ENCODE peak calls at places on chromosome 3, in four cellular contexts. One of them, this sample, is unnamed.

GRCh38 chr3:46845397-46845859 is 17.8 kb downstream of the MYL3 start:
- DNase-seq in GM23338: peak
- DNase-seq in stomach: peak
- DNase-seq in suprapubic skin: peak
- DNase-seq in this sample: no peak

GRCh38 chr3:166498439-166498838 is 661.2 kb upstream of the BCHE start:
- DNase-seq in GM23338: no peak
- DNase-seq in stomach: no peak
- DNase-seq in suprapubic skin: no peak
- DNase-seq in this sample: no peak

GRCh38 chr3:87145553-87145952 is 81.6 kb upstream of the CHMP2B start:
- DNase-seq in GM23338: peak
- DNase-seq in stomach: no peak
- DNase-seq in suprapubic skin: no peak
- DNase-seq in this sample: no peak

GRCh38 chr3:90261481-90262433 is 1154.3 kb downstream of the EPHA3 start:
- DNase-seq in GM23338: no peak
- DNase-seq in stomach: no peak
- DNase-seq in suprapubic skin: no peak
- DNase-seq in this sample: no peak

GRCh38 chr3:43764471-43764870 is 73.7 kb downstream of the ABHD5 start:
- DNase-seq in GM23338: no peak
- DNase-seq in stomach: no peak
- DNase-seq in suprapubic skin: no peak
- DNase-seq in this sample: no peak

GRCh38 chr3:15805756-15806266 is 8.0 kb upstream of the ANKRD28 start:
- DNase-seq in GM23338: no peak
- DNase-seq in stomach: no peak
- DNase-seq in suprapubic skin: no peak
- DNase-seq in this sample: no peak

GRCh38 chr3:16504242-16504641 is 9.3 kb downstream of the RFTN1 start:
- DNase-seq in GM23338: no peak
- DNase-seq in stomach: no peak
- DNase-seq in suprapubic skin: no peak
- DNase-seq in this sample: no peak

GRCh38 chr3:13081603-13082360 is 8.6 kb upstream of the IQSEC1 start:
- DNase-seq in GM23338: no peak
- DNase-seq in stomach: no peak
- DNase-seq in suprapubic skin: no peak
- DNase-seq in this sample: no peak

GRCh38 chr3:62497156-62497555 is 123.8 kb upstream of the FEZF2 start:
- DNase-seq in GM23338: no peak
- DNase-seq in stomach: no peak
- DNase-seq in suprapubic skin: no peak
- DNase-seq in this sample: no peak

GRCh38 chr3:130111185-130111864 is 29.7 kb downstream of the ALG1L2 start:
- DNase-seq in GM23338: peak
- DNase-seq in stomach: peak
- DNase-seq in suprapubic skin: peak
- DNase-seq in this sample: peak
- H3K27ac ChIP-seq in GM23338: no peak
- H3K27ac ChIP-seq in stomach: peak
- H3K27ac ChIP-seq in suprapubic skin: peak
- H3K27ac ChIP-seq in this sample: peak

GRCh38 chr3:98846101-98846500 is 55.4 kb downstream of the DCBLD2 start:
- DNase-seq in GM23338: no peak
- DNase-seq in stomach: no peak
- DNase-seq in suprapubic skin: no peak
- DNase-seq in this sample: no peak

GRCh38 chr3:98839846-98840245 is 61.6 kb downstream of the DCBLD2 start:
- DNase-seq in GM23338: no peak
- DNase-seq in stomach: no peak
- DNase-seq in suprapubic skin: no peak
- DNase-seq in this sample: no peak

GRCh38 chr3:98848108-98848507 is 53.4 kb downstream of the DCBLD2 start:
- DNase-seq in GM23338: no peak
- DNase-seq in stomach: no peak
- DNase-seq in suprapubic skin: no peak
- DNase-seq in this sample: no peak

DNA sequence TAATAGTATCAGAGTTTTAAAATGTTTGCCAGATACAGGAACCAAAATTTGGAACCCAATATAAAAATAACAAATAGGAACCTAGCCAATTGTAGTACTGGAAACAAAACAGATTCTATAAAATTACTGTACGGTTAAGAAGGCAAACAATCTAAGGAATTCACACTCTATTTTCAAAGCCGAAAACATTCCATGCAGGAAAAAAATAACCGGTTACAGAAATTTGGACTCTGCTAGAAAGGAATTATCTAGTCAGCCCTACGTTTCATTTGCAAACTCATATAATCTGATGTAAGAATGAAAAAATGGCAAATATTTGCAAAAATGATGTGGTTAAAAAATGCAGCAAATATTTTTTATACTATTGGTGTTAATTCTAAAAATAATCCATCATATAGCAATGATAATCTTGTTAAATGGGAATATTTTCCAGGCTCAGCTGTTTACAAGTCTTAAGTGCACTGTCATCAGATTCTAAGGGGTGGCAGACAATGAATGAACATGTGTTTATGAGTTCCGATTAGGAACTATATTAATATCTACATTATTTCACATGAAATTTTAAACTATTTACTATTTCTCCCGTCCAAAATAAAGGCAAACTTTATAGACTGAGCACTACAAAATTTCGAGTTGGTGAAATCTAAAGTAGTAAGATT is 58.1 kb downstream of the DCBLD2 start:
- DNase-seq in GM23338: no peak
- DNase-seq in stomach: no peak
- DNase-seq in suprapubic skin: no peak
- DNase-seq in this sample: no peak
- TF ChIP-seq POLR2AphosphoS5 in GM23338: no peak
- TF ChIP-seq POLR2AphosphoS5 in stomach: no peak
- TF ChIP-seq POLR2AphosphoS5 in suprapubic skin: no peak
- TF ChIP-seq POLR2AphosphoS5 in this sample: no peak

GRCh38 chr3:128784228-128784627 is 58.2 kb downstream of the RAB7A start:
- DNase-seq in GM23338: peak
- DNase-seq in stomach: no peak
- DNase-seq in suprapubic skin: no peak
- DNase-seq in this sample: no peak
- H3K27ac ChIP-seq in GM23338: no peak
- H3K27ac ChIP-seq in stomach: no peak
- H3K27ac ChIP-seq in suprapubic skin: no peak
- H3K27ac ChIP-seq in this sample: no peak

GRCh38 chr3:127820221-127820870 is 2.0 kb downstream of the MGLL start:
- DNase-seq in GM23338: peak
- DNase-seq in stomach: no peak
- DNase-seq in suprapubic skin: no peak
- DNase-seq in this sample: no peak
- TF ChIP-seq POLR2AphosphoS5 in GM23338: no peak
- TF ChIP-seq POLR2AphosphoS5 in stomach: no peak
- TF ChIP-seq POLR2AphosphoS5 in suprapubic skin: no peak
- TF ChIP-seq POLR2AphosphoS5 in this sample: no peak

This sample was measured in breast epithelium.